ENCODE peak calls at places on chromosomes 2 and 18, in six cellular contexts. One of them, this sample, is unnamed.

GRCh38 chr18:7174359-7175107 is 56.4 kb upstream of the LRRC30 start:
- DNase-seq in HEK293T: no peak
- DNase-seq in kidney tubule cell: peak
- DNase-seq in H54: no peak
- DNase-seq in stomach: no peak
- DNase-seq in foreskin fibroblast: peak
- DNase-seq in this sample: no peak

GRCh38 chr2:22800422-22800821 is 584.6 kb upstream of the KLHL29 start:
- DNase-seq in foreskin fibroblast: no peak
- DNase-seq in HEK293T: no peak
- DNase-seq in stomach: no peak
- DNase-seq in kidney tubule cell: no peak
- DNase-seq in H54: no peak
- DNase-seq in this sample: no peak

GRCh38 chr2:97011977-97012569 is 25.7 kb upstream of the FAM178B start:
- DNase-seq in stomach: no peak
- DNase-seq in foreskin fibroblast: peak
- DNase-seq in H54: no peak
- DNase-seq in kidney tubule cell: peak
- DNase-seq in HEK293T: no peak
- DNase-seq in this sample: peak

GRCh38 chr18:62460851-62461300 is 61.9 kb upstream of the ZCCHC2 start:
- DNase-seq in foreskin fibroblast: peak
- DNase-seq in stomach: no peak
- DNase-seq in kidney tubule cell: no peak
- DNase-seq in HEK293T: no peak
- DNase-seq in H54: no peak
- DNase-seq in this sample: no peak

GRCh38 chr2:222238072-222238471 is 60.7 kb downstream of the PAX3 start:
- DNase-seq in kidney tubule cell: no peak
- DNase-seq in HEK293T: no peak
- DNase-seq in H54: no peak
- DNase-seq in stomach: no peak
- DNase-seq in foreskin fibroblast: no peak
- DNase-seq in this sample: no peak

GRCh38 chr2:101111917-101112771 is 39.0 kb downstream of the TBC1D8 start:
- DNase-seq in stomach: no peak
- DNase-seq in HEK293T: no peak
- DNase-seq in foreskin fibroblast: peak
- DNase-seq in H54: no peak
- DNase-seq in kidney tubule cell: peak
- DNase-seq in this sample: peak

GRCh38 chr2:30300456-30301221 is 69.3 kb downstream of the LBH start:
- DNase-seq in kidney tubule cell: no peak
- DNase-seq in HEK293T: no peak
- DNase-seq in H54: no peak
- DNase-seq in foreskin fibroblast: peak
- DNase-seq in stomach: no peak
- DNase-seq in this sample: no peak

GRCh38 chr2:145729993-145730770 is 1210.3 kb upstream of the ZEB2 start:
- DNase-seq in HEK293T: no peak
- DNase-seq in stomach: no peak
- DNase-seq in kidney tubule cell: no peak
- DNase-seq in foreskin fibroblast: no peak
- DNase-seq in H54: no peak
- DNase-seq in this sample: no peak

GRCh38 chr18:26503382-26503781 is 45.0 kb downstream of the KCTD1 start:
- DNase-seq in stomach: no peak
- DNase-seq in kidney tubule cell: peak
- DNase-seq in H54: no peak
- DNase-seq in HEK293T: no peak
- DNase-seq in foreskin fibroblast: no peak
- DNase-seq in this sample: no peak

GRCh38 chr2:8608411-8608954 is 73.4 kb upstream of the ID2 start:
- DNase-seq in kidney tubule cell: peak
- DNase-seq in HEK293T: no peak
- DNase-seq in H54: no peak
- DNase-seq in stomach: no peak
- DNase-seq in foreskin fibroblast: no peak
- DNase-seq in this sample: no peak

GRCh38 chr2:105409717-105410116 is 10.9 kb upstream of the FHL2 start:
- DNase-seq in stomach: peak
- DNase-seq in HEK293T: no peak
- DNase-seq in foreskin fibroblast: peak
- DNase-seq in H54: peak
- DNase-seq in kidney tubule cell: peak
- DNase-seq in this sample: peak

GRCh38 chr2:36951574-36951973 is 14.8 kb downstream of the STRN start:
- DNase-seq in kidney tubule cell: peak
- DNase-seq in foreskin fibroblast: peak
- DNase-seq in stomach: no peak
- DNase-seq in H54: peak
- DNase-seq in HEK293T: no peak
- DNase-seq in this sample: no peak

GRCh38 chr2:50098242-50098641 is 933.7 kb downstream of the NRXN1 start:
- DNase-seq in stomach: no peak
- DNase-seq in kidney tubule cell: no peak
- DNase-seq in HEK293T: no peak
- DNase-seq in H54: no peak
- DNase-seq in foreskin fibroblast: no peak
- DNase-seq in this sample: no peak

GRCh38 chr2:8623958-8624591 is 57.8 kb upstream of the ID2 start:
- DNase-seq in stomach: no peak
- DNase-seq in foreskin fibroblast: no peak
- DNase-seq in kidney tubule cell: peak
- DNase-seq in H54: no peak
- DNase-seq in HEK293T: no peak
- DNase-seq in this sample: no peak

GRCh38 chr2:46818819-46819218 is 96.8 kb downstream of the MCFD2 start:
- DNase-seq in stomach: no peak
- DNase-seq in foreskin fibroblast: no peak
- DNase-seq in HEK293T: no peak
- DNase-seq in H54: no peak
- DNase-seq in kidney tubule cell: no peak
- DNase-seq in this sample: no peak

GRCh38 chr2:128596453-128597430 is 278.1 kb upstream of the HS6ST1 start:
- DNase-seq in stomach: peak
- DNase-seq in H54: no peak
- DNase-seq in kidney tubule cell: no peak
- DNase-seq in foreskin fibroblast: no peak
- DNase-seq in HEK293T: no peak
- DNase-seq in this sample: no peak

GRCh38 chr2:20501974-20502373 is 55.1 kb downstream of the RHOB start:
- DNase-seq in H54: no peak
- DNase-seq in HEK293T: no peak
- DNase-seq in stomach: no peak
- DNase-seq in foreskin fibroblast: peak
- DNase-seq in kidney tubule cell: peak
- DNase-seq in this sample: peak

GRCh38 chr2:112881217-112882000 is 29.6 kb upstream of the IL37 start:
- DNase-seq in foreskin fibroblast: peak
- DNase-seq in stomach: no peak
- DNase-seq in HEK293T: no peak
- DNase-seq in kidney tubule cell: peak
- DNase-seq in H54: peak
- DNase-seq in this sample: no peak

GRCh38 chr2:43033466-43034241 is 192.8 kb downstream of the ZFP36L2 start:
- DNase-seq in HEK293T: no peak
- DNase-seq in H54: no peak
- DNase-seq in kidney tubule cell: no peak
- DNase-seq in foreskin fibroblast: no peak
- DNase-seq in stomach: no peak
- DNase-seq in this sample: no peak

GRCh38 chr2:237432484-237433092 is 18.6 kb upstream of the COL6A3 start:
- DNase-seq in stomach: no peak
- DNase-seq in kidney tubule cell: peak
- DNase-seq in foreskin fibroblast: peak
- DNase-seq in H54: peak
- DNase-seq in HEK293T: no peak
- DNase-seq in this sample: peak

GRCh38 chr18:57811477-57812125 is 8.5 kb upstream of the ATP8B1 start:
- DNase-seq in stomach: no peak
- DNase-seq in foreskin fibroblast: peak
- DNase-seq in H54: no peak
- DNase-seq in kidney tubule cell: peak
- DNase-seq in HEK293T: no peak
- DNase-seq in this sample: no peak

GRCh38 chr2:189633392-189633811 is 27.9 kb upstream of the ASNSD1 start:
- DNase-seq in foreskin fibroblast: peak
- DNase-seq in HEK293T: no peak
- DNase-seq in kidney tubule cell: no peak
- DNase-seq in stomach: no peak
- DNase-seq in H54: no peak
- DNase-seq in this sample: no peak

GRCh38 chr2:226483745-226484619 is 315.6 kb downstream of the IRS1 start:
- DNase-seq in stomach: no peak
- DNase-seq in foreskin fibroblast: peak
- DNase-seq in H54: no peak
- DNase-seq in kidney tubule cell: peak
- DNase-seq in HEK293T: no peak
- DNase-seq in this sample: no peak

GRCh38 chr2:183040604-183041003 is 2.3 kb upstream of the NCKAP1 start:
- DNase-seq in H54: no peak
- DNase-seq in stomach: no peak
- DNase-seq in HEK293T: no peak
- DNase-seq in kidney tubule cell: no peak
- DNase-seq in foreskin fibroblast: no peak
- DNase-seq in this sample: no peak

GRCh38 chr2:25558262-25558661 is 115.1 kb downstream of the DTNB start:
- DNase-seq in stomach: no peak
- DNase-seq in HEK293T: no peak
- DNase-seq in kidney tubule cell: peak
- DNase-seq in H54: peak
- DNase-seq in foreskin fibroblast: peak
- DNase-seq in this sample: no peak

GRCh38 chr2:233331536-233331935 is 22.8 kb upstream of the DGKD start:
- DNase-seq in kidney tubule cell: no peak
- DNase-seq in H54: no peak
- DNase-seq in foreskin fibroblast: no peak
- DNase-seq in stomach: peak
- DNase-seq in HEK293T: no peak
- DNase-seq in this sample: no peak

GRCh38 chr2:49289711-49290110 is 135.4 kb upstream of the FSHR start:
- DNase-seq in foreskin fibroblast: no peak
- DNase-seq in kidney tubule cell: no peak
- DNase-seq in stomach: no peak
- DNase-seq in HEK293T: no peak
- DNase-seq in H54: no peak
- DNase-seq in this sample: no peak

GRCh38 chr18:12307871-12308385 is at the start of gene TUBB6:
- DNase-seq in kidney tubule cell: peak
- DNase-seq in stomach: peak
- DNase-seq in foreskin fibroblast: peak
- DNase-seq in H54: peak
- DNase-seq in HEK293T: peak
- DNase-seq in this sample: peak

GRCh38 chr18:61998957-61999356 is 106.2 kb upstream of the RNF152 start:
- DNase-seq in stomach: no peak
- DNase-seq in foreskin fibroblast: peak
- DNase-seq in H54: peak
- DNase-seq in kidney tubule cell: peak
- DNase-seq in HEK293T: no peak
- DNase-seq in this sample: peak

GRCh38 chr2:56084117-56084936 is 99.5 kb upstream of the CCDC85A start:
- DNase-seq in foreskin fibroblast: no peak
- DNase-seq in kidney tubule cell: no peak
- DNase-seq in H54: no peak
- DNase-seq in stomach: no peak
- DNase-seq in HEK293T: no peak
- DNase-seq in this sample: no peak

GRCh38 chr2:74935883-74936483 is 22.5 kb upstream of the POLE4 start:
- DNase-seq in HEK293T: no peak
- DNase-seq in stomach: no peak
- DNase-seq in kidney tubule cell: peak
- DNase-seq in H54: no peak
- DNase-seq in foreskin fibroblast: no peak
- DNase-seq in this sample: no peak

GRCh38 chr18:54684786-54685185 is 93.7 kb downstream of the DYNAP start:
- DNase-seq in foreskin fibroblast: no peak
- DNase-seq in stomach: no peak
- DNase-seq in kidney tubule cell: peak
- DNase-seq in H54: peak
- DNase-seq in HEK293T: peak
- DNase-seq in this sample: no peak

GRCh38 chr2:46034535-46034934 is 262.7 kb upstream of the EPAS1 start:
- DNase-seq in HEK293T: peak
- DNase-seq in stomach: peak
- DNase-seq in H54: no peak
- DNase-seq in foreskin fibroblast: no peak
- DNase-seq in kidney tubule cell: peak
- DNase-seq in this sample: no peak

GRCh38 chr2:67600472-67600871 is 203.3 kb downstream of the ETAA1 start:
- DNase-seq in stomach: no peak
- DNase-seq in kidney tubule cell: no peak
- DNase-seq in foreskin fibroblast: no peak
- DNase-seq in H54: no peak
- DNase-seq in HEK293T: no peak
- DNase-seq in this sample: no peak

GRCh38 chr18:74282359-74283254 is 9.2 kb downstream of the CYB5A start:
- DNase-seq in foreskin fibroblast: no peak
- DNase-seq in kidney tubule cell: no peak
- DNase-seq in H54: no peak
- DNase-seq in stomach: no peak
- DNase-seq in HEK293T: no peak
- DNase-seq in this sample: no peak

GRCh38 chr2:6824962-6825361 is 40.7 kb downstream of the CMPK2 start:
- DNase-seq in stomach: no peak
- DNase-seq in H54: no peak
- DNase-seq in foreskin fibroblast: peak
- DNase-seq in HEK293T: no peak
- DNase-seq in kidney tubule cell: peak
- DNase-seq in this sample: peak

GRCh38 chr2:205902041-205902898 is 183.7 kb downstream of the INO80D start:
- DNase-seq in foreskin fibroblast: peak
- DNase-seq in HEK293T: peak
- DNase-seq in stomach: no peak
- DNase-seq in H54: no peak
- DNase-seq in kidney tubule cell: peak
- DNase-seq in this sample: no peak

GRCh38 chr2:25215948-25216679 is 47.7 kb upstream of the POMC start:
- DNase-seq in H54: no peak
- DNase-seq in foreskin fibroblast: peak
- DNase-seq in stomach: peak
- DNase-seq in HEK293T: no peak
- DNase-seq in kidney tubule cell: peak
- DNase-seq in this sample: peak

GRCh38 chr2:98634406-98635092 is 26.2 kb downstream of the UNC50 start:
- DNase-seq in foreskin fibroblast: no peak
- DNase-seq in H54: no peak
- DNase-seq in kidney tubule cell: peak
- DNase-seq in stomach: no peak
- DNase-seq in HEK293T: peak
- DNase-seq in this sample: no peak